ENCODE peak calls at places on chromosomes 7 and 10, in four cellular contexts. K, L, S and I are unnamed samples.

GRCh38 chr7:29921404-29922010 is 68.1 kb downstream of the SCRN1 start:
- DNase-seq in L (no peak), K (no peak), S (peak; percentile 54), I (no peak)

GRCh38 chr7:24496031-24496430 is 77.2 kb upstream of the PALS2 start:
- DNase-seq in K (no peak), L (no peak), S (no peak), I (no peak)

GRCh38 chr10:132534348-132535064 is 3.1 kb upstream of the INPP5A start:
- DNase-seq in K (no peak), L (peak; percentile 43), S (no peak), I (no peak)

GRCh38 chr10:122391875-122392274 is 17.4 kb downstream of the PLEKHA1 start:
- DNase-seq in S (no peak), K (no peak), L (no peak), I (no peak)

GRCh38 chr10:34890931-34891330 is 75.8 kb upstream of the PARD3 start:
- DNase-seq in L (no peak), S (no peak), K (no peak), I (no peak)

GRCh38 chr10:7605565-7606295 is 61.0 kb downstream of the ITIH5 start:
- DNase-seq in S (no peak), K (no peak), L (no peak), I (no peak)

GRCh38 chr7:151248191-151249033 is at the start of gene SMARCD3:
- DNase-seq in S (peak; percentile 75), L (peak; percentile 59), K (peak; percentile 82), I (peak; percentile 62)

GRCh38 chr10:3471927-3472704 is 299.5 kb upstream of the PITRM1 start:
- DNase-seq in K (no peak), S (no peak), L (no peak), I (peak; percentile 49)

GRCh38 chr10:126609566-126609965 is 60.9 kb downstream of the C10orf90 start:
- DNase-seq in S (no peak), L (no peak), K (no peak), I (no peak)

GRCh38 chr7:123624527-123625183 is 23.0 kb downstream of the ASB15 start:
- DNase-seq in S (peak; percentile 71), L (no peak), K (no peak), I (no peak)

GRCh38 chr7:149864751-149865150 is 9.0 kb upstream of the ATP6V0E2 start:
- DNase-seq in S (no peak), K (no peak), L (no peak), I (no peak)

GRCh38 chr10:60896033-60896432 is 48.0 kb downstream of the RHOBTB1 start:
- DNase-seq in K (no peak), L (no peak), S (no peak), I (no peak)

GRCh38 chr7:149196151-149196704 is 882 bp downstream of the ZNF282 start:
- DNase-seq in S (no peak), L (no peak), K (no peak), I (no peak)

GRCh38 chr10:7792541-7792940 is 4.6 kb downstream of the ATP5F1C start:
- DNase-seq in L (no peak), S (no peak), K (no peak), I (no peak)

GRCh38 chr7:1512781-1513656 is 8.8 kb upstream of the INTS1 start:
- DNase-seq in S (peak; percentile 80), L (no peak), K (peak; percentile 97), I (no peak)

GRCh38 chr10:108735380-108735779 is 1187.9 kb downstream of the XPNPEP1 start:
- DNase-seq in K (no peak), S (no peak), L (no peak), I (no peak)

GRCh38 chr7:51630933-51631332 is 314.3 kb upstream of the COBL start:
- DNase-seq in S (no peak), L (no peak), K (no peak), I (no peak)

GRCh38 chr10:6786579-6787031 is 206.5 kb upstream of the PRKCQ start:
- DNase-seq in K (no peak), S (peak; percentile 24), L (no peak), I (no peak)

GRCh38 chr7:48090095-48090805 is 1.2 kb downstream of the UPP1 start:
- DNase-seq in K (no peak), S (peak; percentile 87), L (peak; percentile 81), I (no peak)

GRCh38 chr7:101782886-101783285 is 34.5 kb upstream of the CUX1 start:
- DNase-seq in S (no peak), L (no peak), K (no peak), I (no peak)

GRCh38 chr10:106481598-106481997 is 682.9 kb downstream of the SORCS1 start:
- DNase-seq in K (no peak), S (no peak), L (no peak), I (no peak)

GRCh38 chr7:108109216-108109908 is 20.8 kb downstream of the LAMB4 start:
- DNase-seq in K (no peak), S (no peak), L (no peak), I (no peak)

GRCh38 chr7:155649588-155649987 is 5.1 kb downstream of the RBM33 start:
- DNase-seq in K (no peak), L (no peak), S (no peak), I (no peak)

GRCh38 chr7:117750612-117751563 is 122.4 kb downstream of the CTTNBP2 start:
- DNase-seq in S (no peak), L (no peak), K (no peak), I (no peak)

GRCh38 chr10:74754397-74754796 is 72.0 kb upstream of the KAT6B start:
- DNase-seq in L (no peak), K (peak; percentile 7), S (no peak), I (no peak)

GRCh38 chr7:137847418-137848050 is 760 bp upstream of the DGKI start:
- DNase-seq in K (no peak), S (no peak), L (no peak), I (no peak)

GRCh38 chr10:49349390-49349789 is 46.5 kb downstream of the DRGX start:
- DNase-seq in S (no peak), K (no peak), L (no peak), I (no peak)

GRCh38 chr7:26360606-26361005 is 68.9 kb downstream of the SNX10 start:
- DNase-seq in L (no peak), K (no peak), S (no peak), I (no peak)

DNA sequence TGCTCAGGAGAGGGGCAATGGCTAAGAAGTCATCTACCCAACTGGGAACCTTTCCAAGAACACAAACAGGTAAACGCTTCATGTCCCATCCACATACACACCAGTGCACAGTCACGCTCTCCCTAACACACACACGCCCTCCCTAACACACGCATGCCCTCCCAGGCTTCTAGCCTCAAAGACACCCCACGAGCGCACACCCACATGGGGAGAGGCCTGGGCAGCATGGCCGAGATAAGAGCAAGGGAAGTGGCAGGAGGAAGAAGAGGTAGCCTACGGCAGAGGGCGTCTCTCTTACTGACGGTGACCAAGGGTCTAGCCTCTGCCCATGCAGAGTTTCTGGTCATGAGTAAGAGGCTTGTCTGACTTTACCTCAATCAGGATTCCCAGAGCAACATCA is 3.1 kb downstream of the CYREN start:
- DNase-seq in S (no peak), L (no peak), K (peak; percentile 46), I (no peak)
- H3K27ac ChIP-seq in S (no peak overlapping the region), L (peak overlapping the region; percentile 84), K (peak overlapping the region; percentile 37), I (peak overlapping the region; percentile 81)

GRCh38 chr10:93336678-93337077 is 145.5 kb downstream of the MYOF start:
- DNase-seq in L (no peak), K (no peak), S (no peak), I (no peak)

GRCh38 chr10:93334901-93335312 is 147.2 kb downstream of the MYOF start:
- DNase-seq in L (no peak), S (no peak), K (no peak), I (no peak)

GRCh38 chr10:93336110-93336509 is 146.0 kb downstream of the MYOF start:
- DNase-seq in L (no peak), S (no peak), K (no peak), I (no peak)

GRCh38 chr10:93333278-93333978 is 148.7 kb downstream of the MYOF start:
- DNase-seq in S (no peak), L (no peak), K (no peak), I (no peak)

GRCh38 chr10:93334181-93334580 is 148.0 kb downstream of the MYOF start:
- DNase-seq in S (no peak), L (no peak), K (no peak), I (no peak)
- H3K27ac ChIP-seq in S (no peak overlapping the region), L (no peak overlapping the region), K (no peak overlapping the region), I (no peak overlapping the region)

DNA sequence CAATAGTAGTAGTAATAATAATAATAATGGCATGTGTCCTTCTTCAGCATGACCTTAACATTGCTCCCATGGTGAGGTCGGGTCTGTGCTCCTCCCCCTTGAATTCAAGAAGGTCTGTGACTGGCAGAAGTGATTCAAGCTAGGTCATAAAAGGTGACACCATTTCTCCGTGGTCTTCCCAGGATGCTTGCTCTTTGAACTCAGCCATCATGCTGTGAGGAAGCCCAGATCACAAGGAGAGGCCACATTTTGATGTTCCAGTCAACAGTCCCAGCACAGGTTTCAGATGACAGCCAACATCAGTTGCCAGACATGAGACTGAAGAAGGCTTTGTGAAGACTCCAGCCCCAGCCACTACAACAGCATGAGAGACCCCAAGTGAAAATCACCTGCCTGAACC is 83.9 kb downstream of the SEPTIN14 start:
- DNase-seq in K (no peak), L (no peak), S (no peak), I (no peak)
- H3K27ac ChIP-seq in K (no peak overlapping the region), L (no peak overlapping the region), S (no peak overlapping the region), I (no peak overlapping the region)

GRCh38 chr7:103762907-103763306 is 226.6 kb downstream of the RELN start:
- DNase-seq in S (no peak), L (no peak), K (no peak), I (no peak)

GRCh38 chr7:103766630-103767029 is 222.8 kb downstream of the RELN start:
- DNase-seq in K (no peak), L (no peak), S (no peak), I (no peak)

GRCh38 chr7:103764887-103765286 is 224.6 kb downstream of the RELN start:
- DNase-seq in S (no peak), K (no peak), L (no peak), I (no peak)

GRCh38 chr7:103762361-103762760 is 227.1 kb downstream of the RELN start:
- DNase-seq in L (no peak), S (no peak), K (no peak), I (no peak)

DNA sequence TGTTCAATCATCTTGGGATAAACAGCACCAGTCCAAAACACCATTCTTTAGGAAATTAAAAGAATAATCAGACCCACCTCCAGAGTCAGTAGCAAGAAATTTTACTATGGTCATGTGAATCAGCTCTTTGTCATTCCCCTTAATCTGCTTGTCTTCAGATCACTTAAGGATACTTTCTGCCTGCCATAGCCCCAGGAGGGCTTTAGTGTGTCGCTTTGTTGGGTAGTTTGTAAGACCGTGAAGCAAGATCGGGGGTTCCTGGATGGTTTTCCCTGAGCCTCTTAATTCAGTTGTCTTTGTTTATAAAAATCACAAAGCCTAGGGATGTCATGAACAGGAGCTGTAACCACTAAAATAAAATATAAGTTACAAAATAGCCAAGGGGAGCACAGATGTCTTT is 223.6 kb downstream of the RELN start:
- DNase-seq in S (no peak), L (no peak), K (no peak), I (no peak)
- H3K27ac ChIP-seq in S (no peak overlapping the region), L (no peak overlapping the region), K (no peak overlapping the region), I (no peak overlapping the region)